ENCODE peak calls at places on chromosomes 7 and 10, in five cellular contexts. F, D, J, Y and A are unnamed samples.

GRCh38 chr10:132275426-132276178 is 32.1 kb downstream of the STK32C start:
- DNase-seq in Y (no peak), D (no peak), J (peak; percentile 17), F (peak; percentile 55), A (peak; percentile 9)

GRCh38 chr10:52679117-52679516 is 93.5 kb downstream of the MBL2 start:
- DNase-seq in F (no peak), D (no peak), J (no peak), Y (no peak), A (no peak)

GRCh38 chr10:122285506-122286444 is 14.7 kb downstream of the BTBD16 start:
- DNase-seq in J (no peak), Y (no peak), F (no peak), D (no peak), A (no peak)

GRCh38 chr10:127012769-127013152 is 107.5 kb downstream of the DOCK1 start:
- DNase-seq in J (peak; percentile 88), D (no peak), F (no peak), Y (no peak), A (peak; percentile 82)

GRCh38 chr7:101245147-101245668 is 327 bp upstream of the FIS1 start:
- DNase-seq in J (no peak), F (peak; percentile 87), D (no peak), Y (no peak), A (no peak)

GRCh38 chr7:129798616-129799349 is 154.0 kb downstream of the UBE2H start:
- DNase-seq in J (no peak), F (peak; percentile 45), D (no peak), Y (no peak), A (no peak)

GRCh38 chr10:119539359-119539651 is 3.2 kb downstream of the RGS10 start:
- DNase-seq in J (no peak), F (no peak), Y (no peak), D (no peak), A (no peak)

GRCh38 chr10:6771361-6771760 is 191.3 kb upstream of the PRKCQ start:
- DNase-seq in D (peak; percentile 21), J (no peak), Y (no peak), F (no peak), A (no peak)

GRCh38 chr10:60208676-60209269 is 180.9 kb downstream of the ANK3 start:
- DNase-seq in D (peak; percentile 49), F (no peak), Y (peak; percentile 59), J (no peak), A (no peak)

GRCh38 chr10:132163278-132163765 is 23.4 kb upstream of the DPYSL4 start:
- DNase-seq in D (no peak), J (peak; percentile 69), Y (peak; percentile 79), F (peak; percentile 73), A (peak; percentile 57)

GRCh38 chr7:25852249-25852994 is 299.6 kb upstream of the NFE2L3 start:
- DNase-seq in J (peak; percentile 84), Y (no peak), F (peak; percentile 75), D (no peak), A (peak; percentile 33)

GRCh38 chr7:130365511-130366441 is 14.5 kb upstream of the CPA1 start:
- DNase-seq in D (peak; percentile 94), J (peak; percentile 70), F (peak; percentile 41), Y (no peak), A (peak; percentile 87)

GRCh38 chr7:43764039-43764789 is 5.7 kb downstream of the BLVRA start:
- DNase-seq in D (no peak), J (peak; percentile 62), F (peak; percentile 84), Y (peak; percentile 42), A (peak; percentile 41)

GRCh38 chr7:158572000-158572828 is 15.4 kb downstream of the PTPRN2 start:
- DNase-seq in J (no peak), F (peak; percentile 1), Y (peak; percentile 63), D (no peak), A (no peak)

GRCh38 chr7:101410743-101411476 is 48.2 kb downstream of the COL26A1 start:
- DNase-seq in J (no peak), Y (peak; percentile 51), F (no peak), D (no peak), A (no peak)

GRCh38 chr7:93337047-93337446 is 104.9 kb downstream of the VPS50 start:
- DNase-seq in F (no peak), Y (no peak), J (no peak), D (no peak), A (no peak)

GRCh38 chr7:95245828-95246227 is 78.5 kb downstream of the PON1 start:
- DNase-seq in Y (no peak), D (no peak), J (no peak), F (no peak), A (peak; percentile 10)

GRCh38 chr7:106599343-106599698 is 61.6 kb downstream of the CCDC71L start:
- DNase-seq in Y (no peak), J (no peak), F (no peak), D (no peak), A (no peak)

GRCh38 chr10:88309365-88309764 is 273.8 kb downstream of the RNLS start:
- DNase-seq in D (no peak), F (no peak), J (no peak), Y (no peak), A (no peak)
- H3K4me1 ChIP-seq in D (no peaks in the 10 kb centered on the region), F (no peaks in the 10 kb centered on the region), J (no peaks in the 10 kb centered on the region), Y (no peaks in the 10 kb centered on the region), A (no peaks in the 10 kb centered on the region)

DNA sequence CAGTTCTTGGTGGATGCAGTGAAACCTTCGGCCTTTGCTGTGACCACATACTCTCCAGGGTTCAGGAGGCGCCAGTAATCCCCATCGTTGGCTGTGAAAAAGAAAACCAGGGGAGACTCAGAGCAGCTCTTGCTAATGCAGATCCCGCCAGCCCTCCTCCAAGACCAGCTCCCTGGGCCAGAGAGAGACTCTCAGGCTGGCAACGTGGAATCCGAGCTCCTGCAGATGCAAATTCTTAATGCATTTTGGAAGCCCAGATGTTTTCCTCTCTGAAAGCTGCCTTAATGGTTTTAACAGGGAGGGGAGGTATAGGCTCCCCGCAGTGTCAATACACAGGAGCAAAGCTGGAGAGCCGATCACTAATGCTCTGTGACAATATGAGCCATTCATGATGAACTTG is 80.8 kb downstream of the GPR26 start:
- DNase-seq in J (no peak), F (no peak), D (no peak), Y (no peak), A (no peak)
- H3K4me1 ChIP-seq in J (no peaks in the 10 kb centered on the region), F (no peaks in the 10 kb centered on the region), D (no peaks in the 10 kb centered on the region), Y (peaks cover 7% of the 10 kb centered on the region), A (no peaks in the 10 kb centered on the region)

DNA sequence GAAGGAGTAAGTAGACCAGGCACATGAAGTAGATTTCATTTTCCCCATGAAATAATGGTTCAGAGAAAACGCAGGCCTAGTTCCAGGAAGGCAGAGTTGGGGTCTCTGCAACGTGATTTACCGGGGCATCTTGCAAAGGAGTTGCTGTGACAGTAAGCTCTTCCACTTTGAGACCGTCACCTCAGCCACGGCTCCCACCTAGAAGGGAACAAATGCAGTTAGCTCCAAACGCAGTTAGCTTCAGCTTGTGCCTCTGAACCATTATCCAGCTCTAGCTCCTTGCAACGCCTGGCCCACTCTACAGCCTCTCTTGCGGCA is 7.0 kb upstream of the MYO1G start:
- DNase-seq in J (no peak), Y (no peak), F (no peak), D (no peak), A (no peak)
- H3K4me1 ChIP-seq in J (peaks cover 2% of the 10 kb centered on the region), Y (peaks cover 31% of the 10 kb centered on the region), F (peaks cover 36% of the 10 kb centered on the region), D (peaks cover 15% of the 10 kb centered on the region), A (peaks cover 20% of the 10 kb centered on the region)

GRCh38 chr7:107943018-107943417 is 52.0 kb downstream of the DLD start:
- DNase-seq in D (no peak), F (no peak), Y (no peak), J (no peak), A (no peak)
- H3K4me1 ChIP-seq in D (peaks cover 22% of the 10 kb centered on the region), F (no peaks in the 10 kb centered on the region), Y (peaks cover 22% of the 10 kb centered on the region), J (peaks cover 12% of the 10 kb centered on the region), A (peaks cover 30% of the 10 kb centered on the region)

GRCh38 chr10:117131390-117132327 is 6.4 kb downstream of the VAX1 start:
- DNase-seq in F (no peak), Y (no peak), D (no peak), J (no peak), A (no peak)

GRCh38 chr10:117130862-117131389 is 7.1 kb downstream of the VAX1 start:
- DNase-seq in D (no peak), J (no peak), Y (no peak), F (no peak), A (no peak)

GRCh38 chr10:117133273-117134083 is 4.6 kb downstream of the VAX1 start:
- DNase-seq in J (no peak), F (no peak), D (no peak), Y (no peak), A (no peak)

GRCh38 chr10:117132751-117133231 is 5.3 kb downstream of the VAX1 start:
- DNase-seq in D (no peak), Y (no peak), F (no peak), J (no peak), A (no peak)

GRCh38 chr10:117130346-117130745 is 7.7 kb downstream of the VAX1 start:
- DNase-seq in D (no peak), Y (no peak), F (no peak), J (no peak), A (no peak)
- H3K4me1 ChIP-seq in D (peaks cover 3% of the 10 kb centered on the region), Y (no peaks in the 10 kb centered on the region), F (peaks cover 18% of the 10 kb centered on the region), J (no peaks in the 10 kb centered on the region), A (no peaks in the 10 kb centered on the region)

GRCh38 chr10:17033529-17034250 is 95.9 kb downstream of the CUBN start:
- DNase-seq in F (no peak), J (no peak), Y (no peak), D (peak; percentile 72), A (no peak)

GRCh38 chr10:17026686-17027485 is 102.7 kb downstream of the CUBN start:
- DNase-seq in F (no peak), D (peak; percentile 32), Y (no peak), J (no peak), A (no peak)

GRCh38 chr10:17031656-17032630 is 97.7 kb downstream of the CUBN start:
- DNase-seq in Y (no peak), F (no peak), D (no peak), J (no peak), A (no peak)

GRCh38 chr10:17028843-17029580 is 100.6 kb downstream of the CUBN start:
- DNase-seq in J (no peak), D (no peak), Y (no peak), F (no peak), A (no peak)

GRCh38 chr10:17029581-17030271 is 99.9 kb downstream of the CUBN start:
- DNase-seq in D (peak; percentile 87), F (peak; percentile 82), Y (peak; percentile 13), J (peak; percentile 90), A (peak; percentile 67)
- H3K4me1 ChIP-seq in D (peaks cover 14% of the 10 kb centered on the region), F (peaks cover 45% of the 10 kb centered on the region), Y (peaks cover 9% of the 10 kb centered on the region), J (peaks cover 11% of the 10 kb centered on the region), A (peaks cover 6% of the 10 kb centered on the region)